ENCODE peak calls at places on chromosomes 11 and 22, in four cellular contexts. X is GM23248, D is neural progenitor cell, T is astrocyte. Y is an unnamed sample.

GRCh38 chr11:125338886-125339811 is 156.9 kb downstream of the FEZ1 start:
- DNase-seq in X (peak), D (no peak), T (no peak), Y (no peak)

GRCh38 chr11:45233121-45233803 is 52.9 kb downstream of the SYT13 start:
- DNase-seq in T (no peak), X (peak), D (peak), Y (peak)

GRCh38 chr11:86748296-86748695 is 52.0 kb upstream of the PRSS23 start:
- DNase-seq in D (no peak), T (peak), X (peak), Y (no peak)

GRCh38 chr11:62885137-62885536 is 4.4 kb downstream of the SLC3A2 start:
- DNase-seq in X (no peak), D (no peak), T (no peak), Y (no peak)

GRCh38 chr11:25068451-25068850 is 571.6 kb downstream of the LUZP2 start:
- DNase-seq in T (no peak), X (no peak), D (no peak), Y (no peak)

GRCh38 chr22:48755332-48755949 is 1072.2 kb downstream of the BRD1 start:
- DNase-seq in T (no peak), X (no peak), D (no peak), Y (peak)

GRCh38 chr11:73760066-73760679 is 701 bp downstream of the RAB6A start:
- DNase-seq in X (peak), T (no peak), D (peak), Y (peak)

GRCh38 chr11:66188580-66188979 is 79.9 kb upstream of the RAB1B start:
- DNase-seq in D (no peak), T (peak), X (peak), Y (no peak)

GRCh38 chr11:126857860-126858808 is 142.4 kb downstream of the KIRREL3 start:
- DNase-seq in T (peak), D (no peak), X (peak), Y (peak)

GRCh38 chr11:25484225-25484624 is 847.7 kb upstream of the ANO3 start:
- DNase-seq in T (no peak), D (no peak), X (no peak), Y (no peak)

GRCh38 chr11:15200696-15201095 is 86.0 kb downstream of the INSC start:
- DNase-seq in T (no peak), X (no peak), D (no peak), Y (peak)

GRCh38 chr22:29842740-29843139 is 4.7 kb upstream of the ASCC2 start:
- DNase-seq in T (peak), X (peak), D (no peak), Y (no peak)

GRCh38 chr11:125429807-125430678 is 66.0 kb downstream of the FEZ1 start:
- DNase-seq in T (no peak), X (no peak), D (no peak), Y (peak)

GRCh38 chr11:100851584-100852152 is 164.6 kb downstream of the ARHGAP42 start:
- DNase-seq in X (no peak), T (no peak), D (no peak), Y (no peak)

GRCh38 chr22:23119492-23120414 is 22.0 kb downstream of the RSPH14 start:
- DNase-seq in D (no peak), T (no peak), X (no peak), Y (no peak)

GRCh38 chr11:19241260-19242183 is 777 bp upstream of the E2F8 start:
- DNase-seq in D (peak), X (peak), T (no peak), Y (peak)

GRCh38 chr11:131923309-131923708 is 552.9 kb downstream of the NTM start:
- DNase-seq in X (no peak), D (no peak), T (no peak), Y (no peak)

GRCh38 chr11:72712168-72712721 is 38.0 kb upstream of the PDE2A start:
- DNase-seq in X (no peak), T (peak), D (peak), Y (no peak)

GRCh38 chr11:86176165-86176884 is 68.2 kb upstream of the EED start:
- DNase-seq in D (no peak), X (peak), T (peak), Y (no peak)

GRCh38 chr22:48760481-48761238 is 1067.0 kb downstream of the BRD1 start:
- DNase-seq in X (no peak), D (no peak), T (no peak), Y (peak)

GRCh38 chr11:27904358-27905055 is 203.4 kb downstream of the KIF18A start:
- DNase-seq in X (peak), T (peak), D (no peak), Y (no peak)

GRCh38 chr11:8289426-8290047 is 25.9 kb upstream of the LMO1 start:
- DNase-seq in D (peak), T (no peak), X (no peak), Y (peak)

GRCh38 chr22:20083157-20083890 is 3.3 kb downstream of the DGCR8 start:
- DNase-seq in D (no peak), T (no peak), X (no peak), Y (peak)

GRCh38 chr22:20085651-20086050 is 5.6 kb downstream of the DGCR8 start:
- DNase-seq in D (no peak), X (no peak), T (no peak), Y (no peak)

GRCh38 chr22:20084547-20085413 is 4.7 kb downstream of the DGCR8 start:
- DNase-seq in D (peak), X (peak), T (no peak), Y (peak)

GRCh38 chr22:20086101-20086599 is 6.1 kb downstream of the DGCR8 start:
- DNase-seq in D (no peak), X (no peak), T (no peak), Y (no peak)

GRCh38 chr22:20083891-20084546 is 4.0 kb downstream of the DGCR8 start:
- DNase-seq in T (no peak), X (no peak), D (no peak), Y (no peak)
- H3K9ac ChIP-seq in T (peak), X (peak), D (no peak), Y (no peak)

DNA sequence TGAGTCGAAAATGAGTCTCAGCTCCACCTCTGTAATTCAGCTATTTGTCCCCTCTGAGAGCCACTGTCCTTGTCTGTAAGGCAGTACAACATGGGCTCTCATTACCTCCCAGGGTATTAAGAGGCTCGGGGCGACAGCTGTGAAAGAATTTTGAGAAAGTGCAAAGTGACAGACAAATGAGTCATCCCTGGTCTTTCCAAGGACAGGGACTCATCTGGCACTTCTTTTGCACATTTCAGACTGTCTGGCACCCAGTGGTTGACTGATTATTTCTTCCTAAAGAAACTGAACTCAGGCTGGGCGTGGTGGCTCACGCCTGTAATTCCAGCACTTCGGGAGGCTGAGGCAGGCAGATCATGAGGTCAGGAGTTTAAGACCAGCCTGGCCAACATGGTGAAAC is 62.1 kb upstream of the ARFGAP3 start:
- DNase-seq in D (no peak), T (peak), X (peak), Y (peak)
- H3K27ac ChIP-seq in D (no peak), T (no peak), X (peak), Y (no peak)

GRCh38 chr11:64935634-64936081 is at the start of gene GPHA2:
- DNase-seq in X (peak), T (peak), D (peak), Y (peak)

GRCh38 chr11:64933213-64933934 is 2.3 kb downstream of the GPHA2 start:
- DNase-seq in X (no peak), D (no peak), T (no peak), Y (no peak)

GRCh38 chr11:64936539-64936938 is 846 bp upstream of the GPHA2 start:
- DNase-seq in X (no peak), T (no peak), D (no peak), Y (no peak)

GRCh38 chr11:64933935-64934693 is 1.6 kb downstream of the GPHA2 start:
- DNase-seq in X (no peak), D (no peak), T (no peak), Y (peak)

GRCh38 chr11:64934765-64935633 is 694 bp downstream of the GPHA2 start:
- DNase-seq in D (no peak), X (no peak), T (no peak), Y (peak)
- H3K9ac ChIP-seq in D (no peak), X (no peak), T (peak), Y (no peak)

GRCh38 chr22:47057916-47058585 is 295.6 kb downstream of the TBC1D22A start:
- DNase-seq in X (no peak), T (no peak), D (no peak), Y (no peak)
- H3K27ac ChIP-seq in X (no peak), T (no peak), D (no peak), Y (no peak)

GRCh38 chr11:114307524-114308203 is 11.5 kb downstream of the NNMT start:
- DNase-seq in T (peak), X (peak), D (no peak), Y (no peak)
- H3K9ac ChIP-seq in T (peak), X (peak), D (no peak), Y (no peak)

GRCh38 chr22:46735747-46736608 is 2.1 kb downstream of the CERK start:
- DNase-seq in T (no peak), D (peak), X (peak), Y (peak)
- H3K27ac ChIP-seq in T (no peak), D (no peak), X (no peak), Y (no peak)

GRCh38 chr11:909406-909805 is 1.2 kb downstream of the CHID1 start:
- DNase-seq in T (no peak), D (no peak), X (no peak), Y (no peak)
- H3K9ac ChIP-seq in T (peak), D (peak), X (peak), Y (peak)

GRCh38 chr11:20782771-20783170 is 113.4 kb downstream of the NELL1 start:
- DNase-seq in D (no peak), T (no peak), X (no peak), Y (no peak)
- H3K27ac ChIP-seq in D (no peak), T (no peak), X (no peak), Y (no peak)

DNA sequence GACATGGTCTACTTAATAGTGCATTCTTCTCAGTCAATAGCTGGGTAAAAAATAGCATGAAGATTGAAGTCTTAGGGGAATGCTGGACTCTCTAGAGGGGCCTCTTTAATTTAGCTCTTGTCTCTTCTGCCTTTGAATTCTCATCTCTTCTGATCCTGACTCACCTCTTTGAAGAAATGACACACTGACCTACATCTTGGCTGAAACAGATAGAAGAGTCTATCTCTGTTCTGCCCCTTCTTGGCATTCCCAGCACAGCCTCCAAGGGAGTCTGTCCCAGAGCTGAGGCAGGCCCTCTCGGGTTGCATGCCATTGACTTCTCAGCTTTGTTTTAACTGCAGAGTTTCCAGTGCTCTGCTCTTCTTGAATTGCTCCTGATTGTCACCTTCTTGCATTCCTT is 55.7 kb downstream of the PTPRJ start:
- DNase-seq in X (peak), T (no peak), D (no peak), Y (peak)
- H3K9ac ChIP-seq in X (no peak), T (no peak), D (no peak), Y (no peak)

GRCh38 chr22:27193636-27194035 is 536.2 kb downstream of the MIAT start:
- DNase-seq in D (no peak), X (no peak), T (no peak), Y (no peak)
- H3K27ac ChIP-seq in D (no peak), X (no peak), T (no peak), Y (no peak)